ENCODE peak calls at places on chromosomes 7 and 10, in seven cellular contexts. I, E, N, U, B, S and R are unnamed samples.

GRCh38 chr7:129144095-129144833 is at the start of gene TSPAN33:
- DNase-seq in I (peak; percentile 88), E (peak; percentile 53), N (peak; percentile 66), U (peak; percentile 96), B (peak; percentile 75), S (peak; percentile 42), R (peak; percentile 14)

GRCh38 chr7:128361463-128362441 is at the start of gene PRRT4:
- DNase-seq in I (peak; percentile 73), E (peak; percentile 50), N (no peak), U (peak; percentile 72), B (peak; percentile 72), S (no peak), R (no peak)

GRCh38 chr10:129056734-129057689 is 410.0 kb upstream of the MGMT start:
- DNase-seq in I (no peak), E (peak; percentile 21), N (no peak), U (no peak), B (no peak), S (no peak), R (no peak)

GRCh38 chr10:11164806-11165590 is 147.3 kb downstream of the CELF2 start:
- DNase-seq in I (peak; percentile 73), E (peak; percentile 79), N (no peak), U (peak; percentile 58), B (peak; percentile 31), S (no peak), R (no peak)

GRCh38 chr10:116163308-116163707 is 109.7 kb downstream of the GFRA1 start:
- DNase-seq in I (no peak), E (no peak), N (no peak), U (no peak), B (no peak), S (no peak), R (no peak)

GRCh38 chr10:130036296-130037065 is 72.4 kb upstream of the EBF3 start:
- DNase-seq in I (no peak), E (no peak), N (no peak), U (no peak), B (no peak), S (no peak), R (no peak)

GRCh38 chr7:156473476-156474240 is 166.9 kb upstream of the RNF32 start:
- DNase-seq in I (peak; percentile 57), E (peak; percentile 31), N (no peak), U (peak; percentile 72), B (peak; percentile 43), S (peak; percentile 27), R (no peak)

GRCh38 chr7:158097106-158097505 is 490.5 kb downstream of the PTPRN2 start:
- DNase-seq in I (peak; percentile 44), E (no peak), N (no peak), U (no peak), B (no peak), S (no peak), R (no peak)

GRCh38 chr10:335151-335800 is 200.0 kb downstream of the ZMYND11 start:
- DNase-seq in I (no peak), E (no peak), N (no peak), U (no peak), B (no peak), S (no peak), R (no peak)

DNA sequence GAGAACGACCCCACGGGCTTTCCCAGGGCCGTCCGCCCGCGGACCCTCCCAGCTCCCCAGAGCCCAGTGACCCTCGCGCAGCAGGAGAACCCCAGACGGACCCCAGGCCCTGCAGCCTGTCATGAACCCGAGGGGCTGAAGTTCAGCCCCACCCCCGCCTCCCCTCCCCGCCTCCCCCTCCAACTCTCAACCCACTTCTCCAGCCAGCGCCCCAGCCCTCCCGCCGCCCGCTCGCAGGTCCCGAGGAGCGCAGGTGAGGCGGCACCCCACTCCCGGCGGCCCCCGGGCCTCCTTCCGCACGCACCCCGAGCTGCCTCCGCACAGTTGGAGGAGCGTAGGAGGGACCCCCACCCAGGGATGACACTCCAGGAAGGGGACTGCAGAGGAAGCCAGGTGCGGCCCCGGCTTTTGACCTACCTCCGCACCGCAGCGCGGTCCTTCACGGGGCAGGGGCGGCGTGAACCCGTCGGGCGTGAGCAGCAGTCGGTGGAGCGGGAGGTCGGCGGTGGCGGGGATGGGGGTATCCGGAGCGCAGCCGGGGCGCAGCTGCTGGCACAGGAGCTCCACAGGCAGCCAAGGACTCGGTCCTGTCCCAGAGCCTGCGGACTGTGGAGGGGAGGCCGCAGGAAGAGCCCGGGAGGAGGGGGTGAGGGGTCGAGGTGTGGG is at the start of gene TMEM176A:
- DNase-seq in I (peak; percentile 64), E (no peak), N (no peak), U (peak; percentile 37), B (no peak), S (no peak), R (no peak)
- TF ChIP-seq EZH2 in I (peak; percentile 92), E (no peak), N (no peak), U (peak; percentile 91), B (no peak), S (no peak), R (no peak)

DNA sequence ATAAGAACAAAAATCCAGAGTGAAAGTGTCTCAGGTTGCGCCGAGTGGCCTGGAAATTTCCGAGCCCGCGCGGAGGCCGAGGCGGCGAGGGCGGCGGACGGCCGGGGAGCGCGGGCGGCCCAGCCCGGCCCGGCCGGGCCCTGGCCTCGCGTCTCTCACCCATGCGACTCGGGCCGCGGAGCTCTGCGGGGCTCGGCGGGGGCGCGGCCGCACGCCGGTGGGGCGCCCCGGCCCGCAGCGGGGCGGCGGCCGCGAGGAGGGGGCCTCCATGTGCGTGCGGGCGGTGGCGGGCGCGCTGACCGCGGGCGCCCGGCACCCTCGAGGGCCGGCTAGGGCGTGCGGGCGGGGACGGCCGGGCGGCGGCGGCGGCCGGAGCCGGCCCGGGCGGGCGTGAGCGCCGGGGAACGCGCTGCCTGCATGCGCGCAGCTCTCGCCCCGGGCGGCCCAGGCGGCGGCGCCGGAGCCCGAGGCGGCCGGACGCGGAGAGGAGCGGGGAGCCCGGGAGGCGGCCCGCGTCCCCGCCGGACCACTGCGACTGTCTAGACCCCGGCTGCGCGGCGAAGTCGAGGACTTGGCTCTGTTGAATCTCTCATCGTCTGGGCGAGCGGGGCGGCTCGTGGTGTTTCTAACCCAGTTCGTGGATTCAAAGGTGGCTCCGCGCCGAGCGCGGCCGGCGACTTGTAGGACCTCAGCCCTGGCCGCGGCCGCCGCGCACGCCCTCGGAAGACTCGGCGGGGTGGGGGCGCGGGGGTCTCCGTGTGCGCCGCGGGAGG is at the start of gene EN2:
- DNase-seq in I (no peak), E (no peak), N (no peak), U (peak; percentile 39), B (no peak), S (no peak), R (no peak)
- TF ChIP-seq EZH2 in I (no peak), E (no peak), N (no peak), U (peak; percentile 98), B (peak; percentile 91), S (no peak), R (no peak)

GRCh38 chr10:26810435-26811026 is 50.2 kb downstream of the ABI1 start:
- DNase-seq in I (no peak), E (no peak), N (no peak), U (no peak), B (no peak), S (no peak), R (no peak)

GRCh38 chr10:26809973-26810372 is 50.8 kb downstream of the ABI1 start:
- DNase-seq in I (no peak), E (no peak), N (no peak), U (no peak), B (no peak), S (no peak), R (no peak)

DNA sequence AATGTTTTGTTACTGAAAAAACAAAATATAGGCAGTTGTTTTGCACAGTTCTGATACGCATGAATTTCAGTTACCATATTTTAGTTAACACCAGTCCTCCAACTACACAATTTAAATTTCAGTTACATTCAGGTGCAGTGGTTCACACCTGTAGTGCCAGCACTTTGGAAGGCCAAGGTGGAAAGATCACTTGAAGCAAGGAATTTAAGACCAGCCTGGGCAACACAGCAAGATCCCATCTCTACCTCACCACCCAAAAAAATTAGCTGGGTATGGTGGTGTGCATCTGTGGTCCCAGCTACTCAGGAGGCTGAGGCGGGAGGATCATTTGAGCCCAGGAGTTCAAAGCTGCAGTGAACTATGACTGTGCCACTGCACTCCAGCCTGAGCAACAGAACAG is 45.3 kb downstream of the ABI1 start:
- DNase-seq in I (no peak), E (no peak), N (no peak), U (no peak), B (no peak), S (no peak), R (no peak)
- TF ChIP-seq EZH2 in I (no peak), E (no peak), N (no peak), U (no peak), B (no peak), S (no peak), R (no peak)

GRCh38 chr10:69579661-69580060 is 6.4 kb upstream of the NEUROG3 start:
- DNase-seq in I (no peak), E (no peak), N (no peak), U (no peak), B (no peak), S (no peak), R (no peak)
- TF ChIP-seq EZH2 in I (no peak), E (no peak), N (no peak), U (peak; percentile 66), B (no peak), S (no peak), R (no peak)

GRCh38 chr7:15687645-15688025 is 1.2 kb upstream of the MEOX2 start:
- DNase-seq in I (peak; percentile 51), E (no peak), N (no peak), U (peak; percentile 57), B (peak; percentile 11), S (no peak), R (no peak)
- TF ChIP-seq EZH2 in I (peak; percentile 63), E (no peak), N (no peak), U (peak; percentile 64), B (no peak), S (no peak), R (no peak)

GRCh38 chr10:3874988-3875841 is 90.2 kb upstream of the KLF6 start:
- DNase-seq in I (no peak), E (peak; percentile 45), N (no peak), U (no peak), B (no peak), S (no peak), R (no peak)

GRCh38 chr10:3877092-3878000 is 92.3 kb upstream of the KLF6 start:
- DNase-seq in I (no peak), E (no peak), N (no peak), U (no peak), B (no peak), S (no peak), R (no peak)

GRCh38 chr10:3873728-3874461 is 88.9 kb upstream of the KLF6 start:
- DNase-seq in I (no peak), E (no peak), N (peak; percentile 69), U (peak; percentile 90), B (peak; percentile 25), S (peak; percentile 51), R (peak; percentile 10)

GRCh38 chr10:3876563-3876962 is 91.6 kb upstream of the KLF6 start:
- DNase-seq in I (no peak), E (no peak), N (no peak), U (peak; percentile 35), B (no peak), S (no peak), R (no peak)

GRCh38 chr10:3875842-3876235 is 90.8 kb upstream of the KLF6 start:
- DNase-seq in I (no peak), E (no peak), N (no peak), U (no peak), B (no peak), S (no peak), R (no peak)
- TF ChIP-seq EZH2 in I (no peak), E (no peak), N (no peak), U (no peak), B (no peak), S (no peak), R (no peak)